ENCODE peak calls at places on chromosomes 3 and 15, in five cellular contexts. I is activated CD4-positive, alpha-beta T cell treated with anti-CD3 and anti-CD28 coated beads, Interleukin-2, amount 50 U/mL, for 1 hour; B is osteoblast; T is NCI-H1105 treated with DMSO at 0.1 percent for 48 hours; R is neural crest cell. O is an unnamed sample.

GRCh38 chr3:189941679-189942078 is 179.0 kb downstream of the P3H2 start:
- DNase-seq in R (no peak), I (no peak), T (peak), B (peak), O (no peak)

GRCh38 chr3:197372076-197372661 is 73.8 kb upstream of the DLG1 start:
- DNase-seq in R (no peak), T (no peak), I (no peak), B (peak), O (peak)

GRCh38 chr15:36358094-36358961 is 221.1 kb upstream of the CDIN1 start:
- DNase-seq in T (no peak), R (no peak), B (peak), I (no peak), O (no peak)

GRCh38 chr3:43327184-43327950 is 41.0 kb downstream of the SNRK start:
- DNase-seq in T (no peak), R (no peak), B (no peak), I (no peak), O (no peak)

GRCh38 chr3:78613366-78614008 is 1154.3 kb downstream of the ROBO1 start:
- DNase-seq in T (peak), I (no peak), B (no peak), R (no peak), O (no peak)

GRCh38 chr15:88736204-88736603 is 67.0 kb upstream of the ACAN start:
- DNase-seq in T (no peak), R (no peak), B (no peak), I (no peak), O (no peak)

GRCh38 chr3:190554197-190554596 is 40.3 kb downstream of the IL1RAP start:
- DNase-seq in I (no peak), R (no peak), B (no peak), T (no peak), O (no peak)

GRCh38 chr15:80846416-80846815 is 67.2 kb downstream of the CEMIP start:
- DNase-seq in R (no peak), B (peak), I (no peak), T (no peak), O (peak)

GRCh38 chr3:133986302-133986701 is 43.4 kb downstream of the SLCO2A1 start:
- DNase-seq in T (no peak), R (no peak), I (no peak), B (no peak), O (peak)

GRCh38 chr3:128231596-128231995 is 78.3 kb downstream of the EEFSEC start:
- DNase-seq in I (no peak), R (no peak), T (no peak), B (no peak), O (no peak)

GRCh38 chr3:134048278-134048996 is 18.7 kb upstream of the SLCO2A1 start:
- DNase-seq in T (no peak), I (no peak), B (no peak), R (no peak), O (no peak)

GRCh38 chr3:78277220-78277619 is 1237.3 kb downstream of the ROBO2 start:
- DNase-seq in I (no peak), T (no peak), B (no peak), R (no peak), O (no peak)

GRCh38 chr3:182843478-182843877 is 50.2 kb downstream of the ATP11B start:
- DNase-seq in T (no peak), R (no peak), B (no peak), I (no peak), O (no peak)

GRCh38 chr15:92880796-92881569 is 19.1 kb upstream of the CHD2 start:
- DNase-seq in B (no peak), T (no peak), R (no peak), I (no peak), O (no peak)

GRCh38 chr3:139303216-139303615 is 40.6 kb upstream of the MRPS22 start:
- DNase-seq in R (no peak), T (no peak), B (no peak), I (no peak), O (no peak)

GRCh38 chr3:195172285-195172684 is 98.7 kb downstream of the XXYLT1 start:
- DNase-seq in B (peak), T (no peak), I (no peak), R (no peak), O (no peak)

GRCh38 chr3:128052831-128053419 is 688 bp downstream of the SEC61A1 start:
- DNase-seq in R (no peak), B (no peak), T (no peak), I (no peak), O (no peak)

GRCh38 chr15:99424131-99424571 is 141.6 kb upstream of the MEF2A start:
- DNase-seq in B (no peak), T (no peak), I (no peak), R (no peak), O (no peak)

GRCh38 chr15:53716909-53717878 is 42.3 kb downstream of the WDR72 start:
- DNase-seq in R (no peak), I (no peak), B (peak), T (peak), O (peak)

GRCh38 chr3:170520996-170521395 is 64.9 kb downstream of the SLC7A14 start:
- DNase-seq in T (no peak), R (no peak), B (no peak), I (no peak), O (no peak)

GRCh38 chr3:184582583-184582982 is 21.0 kb downstream of the EPHB3 start:
- DNase-seq in T (no peak), R (no peak), B (peak), I (no peak), O (no peak)

GRCh38 chr3:53154731-53155320 is 6.2 kb upstream of the PRKCD start:
- DNase-seq in R (no peak), T (no peak), B (peak), I (no peak), O (peak)

GRCh38 chr15:77915261-77915960 is 162.1 kb downstream of the TBC1D2B start:
- DNase-seq in B (no peak), I (no peak), T (no peak), R (no peak), O (no peak)

GRCh38 chr3:14434541-14435151 is 32.2 kb downstream of the SLC6A6 start:
- DNase-seq in B (peak), R (no peak), I (no peak), T (no peak), O (no peak)

GRCh38 chr15:94174399-94174802 is 57.0 kb upstream of the MCTP2 start:
- DNase-seq in T (no peak), I (no peak), B (peak), R (no peak), O (no peak)